ENCODE peak calls at places on chromosomes 13 and 19, in seven cellular contexts. F, Z, J, M, R, U and Y are unnamed samples.

GRCh38 chr13:30864352-30865130 is 41.5 kb upstream of the MEDAG start:
- DNase-seq in M (no peak), F (no peak), R (no peak), U (no peak), Z (peak), J (no peak), Y (peak)

GRCh38 chr13:66543780-66544179 is 686.4 kb downstream of the PCDH9 start:
- DNase-seq in U (no peak), J (no peak), M (no peak), F (no peak), R (no peak), Z (no peak), Y (no peak)

GRCh38 chr13:73656863-73657262 is 477.3 kb downstream of the KLF12 start:
- DNase-seq in M (no peak), F (no peak), R (peak), U (no peak), Z (no peak), J (no peak), Y (no peak)

GRCh38 chr19:21151460-21151859 is 9.6 kb downstream of the ZNF431 start:
- DNase-seq in J (no peak), Z (no peak), M (no peak), R (no peak), U (no peak), F (no peak), Y (no peak)

GRCh38 chr19:6425732-6426686 is 1.4 kb upstream of the KHSRP start:
- DNase-seq in M (no peak), Z (no peak), U (peak), R (no peak), F (no peak), J (no peak), Y (no peak)

GRCh38 chr19:58545286-58546068 is 1.6 kb downstream of the TRIM28 start:
- DNase-seq in Z (no peak), J (no peak), U (no peak), R (no peak), F (no peak), M (no peak), Y (no peak)

GRCh38 chr13:112828082-112828699 is 138.4 kb downstream of the ATP11A start:
- DNase-seq in J (no peak), Z (no peak), M (no peak), U (no peak), R (no peak), F (no peak), Y (no peak)

GRCh38 chr19:6952956-6953355 is 65.6 kb downstream of the ADGRE1 start:
- DNase-seq in M (no peak), J (no peak), U (no peak), F (no peak), Z (no peak), R (no peak), Y (no peak)

GRCh38 chr13:66835040-66835628 is 395.0 kb downstream of the PCDH9 start:
- DNase-seq in F (peak), J (no peak), Z (peak), R (no peak), U (peak), M (no peak), Y (no peak)

GRCh38 chr19:6271721-6272410 is 7.9 kb downstream of the MLLT1 start:
- DNase-seq in M (no peak), F (peak), J (no peak), Z (no peak), R (no peak), U (peak), Y (no peak)

GRCh38 chr19:2185734-2186070 is 22.0 kb downstream of the DOT1L start:
- DNase-seq in U (no peak), R (no peak), J (no peak), F (no peak), M (no peak), Z (no peak), Y (no peak)

GRCh38 chr19:19459707-19460251 is 54.3 kb downstream of the GATAD2A start:
- DNase-seq in U (peak), M (no peak), F (peak), J (peak), R (peak), Z (no peak), Y (no peak)

GRCh38 chr19:29881386-29881785 is 60.7 kb upstream of the URI1 start:
- DNase-seq in F (no peak), R (no peak), M (no peak), U (no peak), J (no peak), Z (no peak), Y (no peak)

GRCh38 chr19:35281303-35281702 is 1.0 kb upstream of the HAMP start:
- DNase-seq in F (no peak), U (no peak), R (no peak), J (no peak), M (no peak), Z (no peak), Y (no peak)

GRCh38 chr13:21749410-21749809 is 78.5 kb downstream of the FGF9 start:
- DNase-seq in J (no peak), F (no peak), Z (peak), M (no peak), U (no peak), R (no peak), Y (peak)

GRCh38 chr13:112603641-112604220 is 15.8 kb upstream of the TUBGCP3 start:
- DNase-seq in J (no peak), Z (no peak), F (no peak), M (no peak), U (no peak), R (no peak), Y (peak)

GRCh38 chr19:54558339-54558738 is 15.3 kb upstream of the LILRA2 start:
- DNase-seq in F (no peak), M (no peak), Z (no peak), U (no peak), J (no peak), R (no peak), Y (no peak)

GRCh38 chr19:962683-963385 is 21.3 kb upstream of the WDR18 start:
- DNase-seq in U (no peak), Z (no peak), M (no peak), F (no peak), J (no peak), R (no peak), Y (no peak)